ENCODE peak calls at places on chromosome 1, in five cellular contexts. One of them, this sample, is unnamed.

GRCh38 chr1:180515857-180516388 is 13.5 kb upstream of the ACBD6 start:
- DNase-seq in stimulated activated CD8-positive, alpha-beta memory T cell treated with anti-CD3 and anti-CD28 coated beads, Interleukin-15, amount 100 ng/mL, for 1 hour: peak
- DNase-seq in LHCN-M2: peak
- DNase-seq in non-pigmented ciliary epithelial cell: no peak
- DNase-seq in ELF-1: peak
- DNase-seq in this sample: peak

GRCh38 chr1:167629681-167630567 is at the start of gene RCSD1:
- DNase-seq in stimulated activated CD8-positive, alpha-beta memory T cell treated with anti-CD3 and anti-CD28 coated beads, Interleukin-15, amount 100 ng/mL, for 1 hour: no peak
- DNase-seq in LHCN-M2: peak
- DNase-seq in non-pigmented ciliary epithelial cell: no peak
- DNase-seq in ELF-1: no peak
- DNase-seq in this sample: peak

GRCh38 chr1:28328228-28328648 is 602 bp upstream of the MED18 start:
- DNase-seq in stimulated activated CD8-positive, alpha-beta memory T cell treated with anti-CD3 and anti-CD28 coated beads, Interleukin-15, amount 100 ng/mL, for 1 hour: no peak
- DNase-seq in LHCN-M2: no peak
- DNase-seq in non-pigmented ciliary epithelial cell: no peak
- DNase-seq in ELF-1: no peak
- DNase-seq in this sample: no peak

GRCh38 chr1:154014154-154014910 is 23.8 kb downstream of the RPS27 start:
- DNase-seq in stimulated activated CD8-positive, alpha-beta memory T cell treated with anti-CD3 and anti-CD28 coated beads, Interleukin-15, amount 100 ng/mL, for 1 hour: no peak
- DNase-seq in LHCN-M2: peak
- DNase-seq in non-pigmented ciliary epithelial cell: peak
- DNase-seq in ELF-1: no peak
- DNase-seq in this sample: no peak

GRCh38 chr1:229669333-229669732 is 43.3 kb downstream of the URB2 start:
- DNase-seq in stimulated activated CD8-positive, alpha-beta memory T cell treated with anti-CD3 and anti-CD28 coated beads, Interleukin-15, amount 100 ng/mL, for 1 hour: no peak
- DNase-seq in LHCN-M2: no peak
- DNase-seq in non-pigmented ciliary epithelial cell: no peak
- DNase-seq in ELF-1: no peak
- DNase-seq in this sample: no peak

GRCh38 chr1:156435551-156436318 is 64.8 kb downstream of the MEF2D start:
- DNase-seq in stimulated activated CD8-positive, alpha-beta memory T cell treated with anti-CD3 and anti-CD28 coated beads, Interleukin-15, amount 100 ng/mL, for 1 hour: no peak
- DNase-seq in LHCN-M2: no peak
- DNase-seq in non-pigmented ciliary epithelial cell: no peak
- DNase-seq in ELF-1: no peak
- DNase-seq in this sample: peak

GRCh38 chr1:231418101-231418740 is 3.9 kb downstream of the EGLN1 start:
- DNase-seq in stimulated activated CD8-positive, alpha-beta memory T cell treated with anti-CD3 and anti-CD28 coated beads, Interleukin-15, amount 100 ng/mL, for 1 hour: no peak
- DNase-seq in LHCN-M2: no peak
- DNase-seq in non-pigmented ciliary epithelial cell: no peak
- DNase-seq in ELF-1: no peak
- DNase-seq in this sample: no peak

GRCh38 chr1:54064244-54064643 is 10.8 kb downstream of the TCEANC2 start:
- DNase-seq in stimulated activated CD8-positive, alpha-beta memory T cell treated with anti-CD3 and anti-CD28 coated beads, Interleukin-15, amount 100 ng/mL, for 1 hour: no peak
- DNase-seq in LHCN-M2: no peak
- DNase-seq in non-pigmented ciliary epithelial cell: no peak
- DNase-seq in ELF-1: no peak
- DNase-seq in this sample: no peak

GRCh38 chr1:59678809-59679228 is 135.9 kb upstream of the HOOK1 start:
- DNase-seq in stimulated activated CD8-positive, alpha-beta memory T cell treated with anti-CD3 and anti-CD28 coated beads, Interleukin-15, amount 100 ng/mL, for 1 hour: no peak
- DNase-seq in LHCN-M2: peak
- DNase-seq in non-pigmented ciliary epithelial cell: peak
- DNase-seq in ELF-1: peak
- DNase-seq in this sample: no peak

GRCh38 chr1:8238141-8239038 is 79.5 kb upstream of the SLC45A1 start:
- DNase-seq in stimulated activated CD8-positive, alpha-beta memory T cell treated with anti-CD3 and anti-CD28 coated beads, Interleukin-15, amount 100 ng/mL, for 1 hour: no peak
- DNase-seq in LHCN-M2: peak
- DNase-seq in non-pigmented ciliary epithelial cell: peak
- DNase-seq in ELF-1: no peak
- DNase-seq in this sample: no peak

GRCh38 chr1:32915766-32916455 is 14.7 kb upstream of the TMEM54 start:
- DNase-seq in stimulated activated CD8-positive, alpha-beta memory T cell treated with anti-CD3 and anti-CD28 coated beads, Interleukin-15, amount 100 ng/mL, for 1 hour: no peak
- DNase-seq in LHCN-M2: peak
- DNase-seq in non-pigmented ciliary epithelial cell: no peak
- DNase-seq in ELF-1: no peak
- DNase-seq in this sample: no peak

GRCh38 chr1:35428360-35428759 is 128.8 kb downstream of the KIAA0319L start:
- DNase-seq in stimulated activated CD8-positive, alpha-beta memory T cell treated with anti-CD3 and anti-CD28 coated beads, Interleukin-15, amount 100 ng/mL, for 1 hour: no peak
- DNase-seq in LHCN-M2: no peak
- DNase-seq in non-pigmented ciliary epithelial cell: no peak
- DNase-seq in ELF-1: no peak
- DNase-seq in this sample: no peak

GRCh38 chr1:41629571-41629970 is 145.1 kb upstream of the EDN2 start:
- DNase-seq in stimulated activated CD8-positive, alpha-beta memory T cell treated with anti-CD3 and anti-CD28 coated beads, Interleukin-15, amount 100 ng/mL, for 1 hour: no peak
- DNase-seq in LHCN-M2: peak
- DNase-seq in non-pigmented ciliary epithelial cell: peak
- DNase-seq in ELF-1: no peak
- DNase-seq in this sample: no peak

GRCh38 chr1:26478988-26479387 is 6.7 kb downstream of the HMGN2 start:
- DNase-seq in stimulated activated CD8-positive, alpha-beta memory T cell treated with anti-CD3 and anti-CD28 coated beads, Interleukin-15, amount 100 ng/mL, for 1 hour: no peak
- DNase-seq in LHCN-M2: no peak
- DNase-seq in non-pigmented ciliary epithelial cell: no peak
- DNase-seq in ELF-1: no peak
- DNase-seq in this sample: no peak

This sample was measured in iPS-NIHi11.